ENCODE peak calls at places on chromosomes 6 and 20, in seven cellular contexts. One of them, this sample, is unnamed.

GRCh38 chr6:129590408-129591022 is 119.5 kb downstream of the ARHGAP18 start:
- DNase-seq in WTC11: no peak
- DNase-seq in mesendoderm: no peak
- DNase-seq in anterior cingulate cortex: no peak
- DNase-seq in EH: peak
- DNase-seq in effector memory CD8-positive, alpha-beta T cell: no peak
- DNase-seq in NCI-H2171 treated with DMSO at 0.1 percent for 48 hours: no peak
- DNase-seq in this sample: no peak

GRCh38 chr20:63933646-63934045 is 22.6 kb downstream of the UCKL1 start:
- DNase-seq in mesendoderm: no peak
- DNase-seq in effector memory CD8-positive, alpha-beta T cell: no peak
- DNase-seq in WTC11: no peak
- DNase-seq in EH: no peak
- DNase-seq in anterior cingulate cortex: no peak
- DNase-seq in NCI-H2171 treated with DMSO at 0.1 percent for 48 hours: no peak
- DNase-seq in this sample: no peak

GRCh38 chr6:42781811-42782688 is at the start of gene BICRAL:
- DNase-seq in WTC11: peak
- DNase-seq in mesendoderm: peak
- DNase-seq in NCI-H2171 treated with DMSO at 0.1 percent for 48 hours: peak
- DNase-seq in effector memory CD8-positive, alpha-beta T cell: peak
- DNase-seq in anterior cingulate cortex: peak
- DNase-seq in EH: peak
- DNase-seq in this sample: peak

GRCh38 chr6:54074109-54074508 is 37.1 kb upstream of the MLIP start:
- DNase-seq in mesendoderm: peak
- DNase-seq in effector memory CD8-positive, alpha-beta T cell: no peak
- DNase-seq in NCI-H2171 treated with DMSO at 0.1 percent for 48 hours: no peak
- DNase-seq in EH: no peak
- DNase-seq in WTC11: no peak
- DNase-seq in anterior cingulate cortex: no peak
- DNase-seq in this sample: no peak

GRCh38 chr6:161498359-161498758 is 224.5 kb upstream of the AGPAT4 start:
- DNase-seq in effector memory CD8-positive, alpha-beta T cell: no peak
- DNase-seq in WTC11: peak
- DNase-seq in EH: peak
- DNase-seq in anterior cingulate cortex: no peak
- DNase-seq in NCI-H2171 treated with DMSO at 0.1 percent for 48 hours: peak
- DNase-seq in mesendoderm: peak
- DNase-seq in this sample: no peak

GRCh38 chr6:148146717-148147116 is 195.9 kb upstream of the SASH1 start:
- DNase-seq in mesendoderm: peak
- DNase-seq in NCI-H2171 treated with DMSO at 0.1 percent for 48 hours: no peak
- DNase-seq in EH: peak
- DNase-seq in anterior cingulate cortex: no peak
- DNase-seq in WTC11: no peak
- DNase-seq in effector memory CD8-positive, alpha-beta T cell: no peak
- DNase-seq in this sample: no peak

GRCh38 chr20:41174782-41175181 is 37.4 kb downstream of the PLCG1 start:
- DNase-seq in mesendoderm: no peak
- DNase-seq in NCI-H2171 treated with DMSO at 0.1 percent for 48 hours: no peak
- DNase-seq in anterior cingulate cortex: no peak
- DNase-seq in effector memory CD8-positive, alpha-beta T cell: no peak
- DNase-seq in EH: peak
- DNase-seq in WTC11: peak
- DNase-seq in this sample: no peak

GRCh38 chr20:41245086-41245707 is 72.3 kb downstream of the ZHX3 start:
- DNase-seq in effector memory CD8-positive, alpha-beta T cell: no peak
- DNase-seq in WTC11: peak
- DNase-seq in EH: peak
- DNase-seq in NCI-H2171 treated with DMSO at 0.1 percent for 48 hours: peak
- DNase-seq in anterior cingulate cortex: no peak
- DNase-seq in mesendoderm: no peak
- DNase-seq in this sample: peak

GRCh38 chr6:8530775-8531435 is 95.6 kb upstream of the SLC35B3 start:
- DNase-seq in anterior cingulate cortex: no peak
- DNase-seq in NCI-H2171 treated with DMSO at 0.1 percent for 48 hours: no peak
- DNase-seq in WTC11: no peak
- DNase-seq in effector memory CD8-positive, alpha-beta T cell: no peak
- DNase-seq in mesendoderm: no peak
- DNase-seq in EH: no peak
- DNase-seq in this sample: no peak

This sample was measured in head of caudate nucleus.